ENCODE peak calls at places on chromosomes 12 and 14, in five cellular contexts. C is K562, J is stomach, T is H1, M is vagina. Z is an unnamed sample.

GRCh38 chr12:89862511-89863331 is 154.1 kb upstream of the ATP2B1 start:
- DNase-seq in C (no peak), T (no peak), M (no peak), J (no peak), Z (peak; percentile 55)

GRCh38 chr12:6950944-6951540 is at the start of gene PTPN6:
- DNase-seq in M (no peak), C (no peak), T (no peak), J (peak; percentile 58), Z (peak; percentile 94)

GRCh38 chr14:103141117-103141796 is 18.0 kb downstream of the TNFAIP2 start:
- DNase-seq in M (no peak), J (peak; percentile 71), C (peak; percentile 69), T (peak; percentile 89), Z (no peak)

GRCh38 chr12:120263725-120264040 is 1.8 kb downstream of the PXN start:
- DNase-seq in T (no peak), M (no peak), J (no peak), C (no peak), Z (no peak)

GRCh38 chr12:112963227-112963861 is 15.0 kb upstream of the OAS2 start:
- DNase-seq in T (no peak), J (no peak), M (peak; percentile 85), C (no peak), Z (no peak)

GRCh38 chr12:20443216-20443615 is 74.9 kb downstream of the PDE3A start:
- DNase-seq in J (no peak), M (no peak), T (no peak), C (no peak), Z (no peak)

GRCh38 chr12:32305163-32305562 is 94.2 kb upstream of the FGD4 start:
- DNase-seq in T (no peak), M (no peak), J (no peak), C (no peak), Z (peak; percentile 7)

GRCh38 chr14:102878970-102879460 is 43.4 kb upstream of the AMN start:
- DNase-seq in M (no peak), C (no peak), T (no peak), J (no peak), Z (no peak)

GRCh38 chr14:96747608-96748007 is 49.6 kb upstream of the VRK1 start:
- DNase-seq in J (no peak), M (no peak), T (no peak), C (no peak), Z (no peak)

GRCh38 chr12:119468286-119468685 is 125.3 kb upstream of the TMEM233 start:
- DNase-seq in M (no peak), T (no peak), C (no peak), J (no peak), Z (no peak)

GRCh38 chr14:22848391-22849164 is 12.2 kb downstream of the MMP14 start:
- DNase-seq in T (peak; percentile 58), J (peak; percentile 44), M (no peak), C (no peak), Z (no peak)

GRCh38 chr12:75953312-75953906 is 78.2 kb downstream of the PHLDA1 start:
- DNase-seq in M (no peak), J (no peak), C (no peak), T (no peak), Z (no peak)

GRCh38 chr14:99945732-99946651 is 119.2 kb upstream of the EVL start:
- DNase-seq in J (no peak), T (no peak), M (no peak), C (no peak), Z (no peak)

GRCh38 chr12:15244341-15244740 is 23.1 kb upstream of the RERG start:
- DNase-seq in C (no peak), J (no peak), T (no peak), M (no peak), Z (no peak)

GRCh38 chr12:79451988-79452387 is 238.8 kb downstream of the PAWR start:
- DNase-seq in J (peak; percentile 25), T (no peak), C (no peak), M (no peak), Z (no peak)

GRCh38 chr14:104443391-104444158 is 136.0 kb upstream of the C14orf180 start:
- DNase-seq in C (no peak), M (no peak), J (no peak), T (peak; percentile 73), Z (no peak)

GRCh38 chr14:23185046-23185445 is 1.6 kb upstream of the SLC7A8 start:
- DNase-seq in C (no peak), J (no peak), M (no peak), T (no peak), Z (no peak)

GRCh38 chr12:64671682-64672081 is 61.4 kb downstream of the RASSF3 start:
- DNase-seq in C (no peak), T (no peak), M (no peak), J (no peak), Z (no peak)

GRCh38 chr12:131831635-131832041 is 3.4 kb downstream of the MMP17 start:
- DNase-seq in C (no peak), J (no peak), M (no peak), T (no peak), Z (no peak)

GRCh38 chr12:48795550-48796455 is 6.9 kb upstream of the ADCY6 start:
- DNase-seq in M (no peak), J (peak; percentile 84), T (peak; percentile 90), C (peak; percentile 79), Z (peak; percentile 52)

GRCh38 chr14:100622708-100623485 is 35.7 kb upstream of the BEGAIN start:
- DNase-seq in J (no peak), M (no peak), C (no peak), T (no peak), Z (no peak)

GRCh38 chr14:72416892-72417291 is 477.0 kb downstream of the DPF3 start:
- DNase-seq in T (no peak), C (no peak), J (no peak), M (no peak), Z (peak; percentile 1)

GRCh38 chr12:3186546-3187237 is 109.5 kb downstream of the TSPAN9 start:
- DNase-seq in M (no peak), C (no peak), T (no peak), J (no peak), Z (no peak)

GRCh38 chr14:32933943-32934890 is 4.5 kb upstream of the NPAS3 start:
- DNase-seq in J (no peak), T (peak; percentile 66), C (no peak), M (no peak), Z (no peak)

GRCh38 chr12:51076235-51076930 is 7.0 kb downstream of the CSRNP2 start:
- DNase-seq in J (no peak), T (no peak), C (no peak), M (no peak), Z (peak; percentile 26)

GRCh38 chr14:69259531-69260245 is at the start of gene GALNT16:
- DNase-seq in T (peak; percentile 84), C (peak; percentile 42), J (peak; percentile 38), M (no peak), Z (no peak)

GRCh38 chr12:71955946-71956345 is 17.3 kb downstream of the TPH2 start:
- DNase-seq in J (no peak), M (no peak), T (no peak), C (no peak), Z (no peak)

GRCh38 chr14:90522585-90523191 is 125.9 kb downstream of the CALM1 start:
- DNase-seq in T (no peak), C (no peak), M (no peak), J (peak; percentile 67), Z (no peak)

GRCh38 chr14:99535448-99535847 is 54.2 kb downstream of the CCNK start:
- DNase-seq in C (no peak), T (no peak), J (no peak), M (no peak), Z (no peak)

GRCh38 chr12:56153291-56154065 is 1.1 kb downstream of the MYL6B start:
- DNase-seq in T (no peak), J (no peak), C (no peak), M (no peak), Z (no peak)

GRCh38 chr14:29814153-29815057 is 113.2 kb downstream of the PRKD1 start:
- DNase-seq in C (no peak), M (no peak), J (peak; percentile 79), T (no peak), Z (no peak)

GRCh38 chr14:63896278-63896720 is 43.5 kb downstream of the SYNE2 start:
- DNase-seq in M (no peak), T (no peak), C (no peak), J (peak; percentile 76), Z (no peak)

GRCh38 chr12:125533434-125534029 is 468.3 kb downstream of the AACS start:
- DNase-seq in T (peak; percentile 90), C (peak; percentile 68), M (no peak), J (peak; percentile 46), Z (peak; percentile 11)

GRCh38 chr12:100840748-100841147 is 46.2 kb downstream of the ANO4 start:
- DNase-seq in T (no peak), C (no peak), J (no peak), M (no peak), Z (no peak)

GRCh38 chr12:124626841-124627502 is 59.6 kb upstream of the NCOR2 start:
- DNase-seq in J (peak; percentile 55), C (no peak), M (no peak), T (no peak), Z (no peak)

GRCh38 chr12:57012600-57013465 is 3.5 kb downstream of the TAC3 start:
- DNase-seq in J (no peak), C (no peak), M (no peak), T (no peak), Z (no peak)

GRCh38 chr14:74618078-74618952 is 6.3 kb upstream of the LTBP2 start:
- DNase-seq in J (peak; percentile 48), M (no peak), T (no peak), C (no peak), Z (peak; percentile 72)

GRCh38 chr12:108704527-108704926 is 26.8 kb downstream of the CORO1C start:
- DNase-seq in M (no peak), C (no peak), J (no peak), T (no peak), Z (no peak)

GRCh38 chr12:110689601-110690430 is 901 bp upstream of the HVCN1 start:
- DNase-seq in M (no peak), T (peak; percentile 78), J (peak; percentile 39), C (peak; percentile 38), Z (peak; percentile 73)

DNA sequence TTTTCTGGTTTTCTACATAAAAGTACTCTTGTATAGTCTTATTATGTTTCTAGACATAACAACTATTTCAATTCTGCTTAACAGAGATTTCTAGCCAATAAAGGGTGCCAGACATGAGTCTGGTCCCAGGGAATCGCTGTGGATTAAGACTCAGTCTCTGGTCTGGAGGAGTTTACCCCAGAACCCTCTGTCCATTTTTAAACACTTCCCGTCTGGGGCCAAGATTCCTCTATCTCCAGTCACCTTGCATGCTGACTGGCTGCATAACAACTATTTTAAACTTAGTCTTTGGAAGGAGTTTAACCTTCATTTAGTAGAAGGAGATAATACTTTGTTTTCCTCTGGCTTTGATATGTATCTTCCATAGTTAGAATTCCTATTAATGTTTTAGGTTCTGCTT is 163.1 kb upstream of the IFNG-AS1 start:
- DNase-seq in C (no peak), M (no peak), T (no peak), J (no peak), Z (no peak)
- TF ChIP-seq POLR2AphosphoS5 in C (no peak), M (no peak), T (no peak), J (no peak), Z (no peak)

GRCh38 chr12:229441-230191 is 15.7 kb upstream of the SLC6A12 start:
- DNase-seq in J (no peak), M (peak; percentile 84), T (no peak), C (no peak), Z (no peak)
- TF ChIP-seq POLR2AphosphoS5 in J (no peak), M (no peak), T (no peak), C (no peak), Z (no peak)

GRCh38 chr14:34203271-34203722 is 252.4 kb upstream of the EGLN3 start:
- DNase-seq in C (no peak), M (no peak), T (no peak), J (no peak), Z (no peak)
- TF ChIP-seq POLR2AphosphoS5 in C (no peak), M (no peak), T (no peak), J (peak; percentile 43), Z (no peak)

GRCh38 chr12:83190631-83191390 is 504.1 kb downstream of the TMTC2 start:
- DNase-seq in T (no peak), J (no peak), C (no peak), M (no peak), Z (no peak)
- TF ChIP-seq POLR2AphosphoS5 in T (no peak), J (no peak), C (no peak), M (no peak), Z (no peak)

Z was measured in HL-60.